ENCODE peak calls at places on chromosome 9, in five cellular contexts. S, M, Z, R and K are unnamed samples.

GRCh38 chr9:18428621-18429020 is 45.3 kb upstream of the ADAMTSL1 start:
- DNase-seq in Z (no peak), S (no peak), M (no peak), R (no peak), K (no peak)

GRCh38 chr9:37987467-37987981 is 81.5 kb downstream of the SHB start:
- DNase-seq in R (no peak), M (no peak), Z (no peak), S (no peak), K (no peak)

GRCh38 chr9:95425910-95426551 is 90.7 kb downstream of the PTCH1 start:
- DNase-seq in Z (peak; percentile 16), M (peak; percentile 33), S (no peak), R (peak; percentile 8), K (peak; percentile 24)

GRCh38 chr9:119790022-119790421 is 420.8 kb upstream of the BRINP1 start:
- DNase-seq in M (no peak), Z (no peak), S (no peak), R (no peak), K (no peak)

GRCh38 chr9:92501671-92502393 is 19.5 kb upstream of the ASPN start:
- DNase-seq in R (no peak), M (peak; percentile 26), Z (peak; percentile 58), S (no peak), K (peak; percentile 34)

GRCh38 chr9:123893831-123894460 is 36.0 kb downstream of the DENND1A start:
- DNase-seq in S (no peak), Z (peak; percentile 17), M (no peak), R (no peak), K (no peak)

GRCh38 chr9:37201581-37201980 is 81.2 kb downstream of the ZCCHC7 start:
- DNase-seq in M (no peak), Z (no peak), R (no peak), S (no peak), K (peak; percentile 47)

GRCh38 chr9:110546411-110546871 is 33.1 kb downstream of the SVEP1 start:
- DNase-seq in Z (no peak), S (no peak), R (no peak), M (no peak), K (no peak)

GRCh38 chr9:105637787-105638395 is 24.4 kb upstream of the TAL2 start:
- DNase-seq in M (no peak), Z (no peak), S (no peak), R (no peak), K (no peak)

DNA sequence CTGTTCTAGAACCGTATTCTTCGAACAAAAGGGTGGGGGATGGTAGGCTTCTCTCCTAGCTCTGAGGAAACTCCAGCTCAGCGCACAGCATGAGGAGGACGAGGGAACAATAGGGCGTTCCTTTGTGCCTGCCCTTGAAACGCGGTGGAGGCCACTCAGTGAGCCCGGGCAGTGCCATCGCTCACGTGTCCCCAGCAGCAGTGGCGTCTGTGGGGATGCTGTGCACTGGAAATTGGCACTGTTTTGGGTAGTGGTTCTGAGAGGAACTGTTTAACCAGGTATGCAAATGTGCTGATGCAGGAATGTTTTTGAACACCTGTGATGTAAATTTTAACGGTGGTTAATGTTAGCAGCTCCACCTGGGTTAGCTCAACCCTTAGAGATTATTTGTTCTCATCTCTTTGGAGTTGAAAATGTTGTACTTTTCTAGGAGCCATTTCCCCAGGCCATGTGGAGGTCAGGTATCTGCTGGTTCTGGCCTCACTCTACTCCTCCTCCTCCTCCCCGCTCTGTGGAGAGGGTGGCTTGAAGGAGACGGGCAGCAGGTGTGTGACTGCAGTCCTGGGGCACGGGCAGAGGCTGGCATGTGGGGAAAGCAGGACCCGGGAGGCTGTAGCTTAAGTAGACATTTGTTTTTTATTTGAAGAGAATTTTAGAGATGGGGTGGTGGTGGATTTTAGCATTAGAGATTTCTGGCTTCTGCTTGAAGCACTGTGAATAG is 48.3 kb downstream of the EHMT1 start:
- DNase-seq in S (no peak), Z (no peak), M (peak; percentile 37), R (no peak), K (no peak)
- H3K4me3 ChIP-seq in S (no peak overlapping the region), Z (no peak overlapping the region), M (no peak overlapping the region), R (no peak overlapping the region), K (no peak overlapping the region)

DNA sequence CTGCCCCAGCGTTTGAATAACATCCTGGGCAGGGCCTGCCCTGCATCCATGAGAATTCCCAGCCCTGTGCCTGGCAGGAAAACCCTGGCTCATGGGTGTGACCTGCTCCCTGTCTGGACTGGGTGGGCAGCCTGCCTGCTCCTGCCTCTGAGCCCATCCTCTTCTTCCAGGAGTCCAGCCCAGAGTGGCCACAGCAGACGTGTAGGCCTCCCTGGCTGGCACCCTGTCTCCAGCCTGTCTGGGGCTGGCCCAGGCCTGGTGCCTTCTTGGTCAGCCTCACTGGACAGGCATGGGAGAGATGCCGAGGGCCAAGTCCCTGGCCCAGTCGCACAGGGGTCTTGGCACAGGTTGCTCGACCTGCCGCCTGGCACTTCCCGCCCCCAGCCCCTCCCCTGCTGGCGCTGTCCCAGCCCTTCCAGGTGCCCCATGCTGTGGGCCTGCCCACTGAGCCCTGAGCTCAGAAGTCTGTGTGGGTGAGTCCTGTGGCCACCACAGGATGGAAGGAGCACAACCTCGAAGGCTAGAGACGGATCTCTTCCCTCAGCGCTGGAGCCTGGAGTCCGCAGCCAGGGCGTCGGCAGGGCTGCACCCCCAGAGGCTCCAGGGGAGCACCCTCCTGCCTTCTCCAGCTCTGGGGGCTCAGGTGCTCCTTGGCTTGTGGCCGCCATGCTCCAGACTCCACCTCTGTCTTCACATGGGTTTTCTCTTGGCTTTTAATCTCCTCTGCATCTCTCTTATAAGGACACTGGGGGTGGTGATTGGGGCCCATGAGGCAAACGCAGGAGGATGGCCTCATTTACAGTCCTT is 11.8 kb upstream of the COL5A1 start:
- DNase-seq in R (no peak), Z (no peak), S (no peak), M (no peak), K (no peak)
- H3K4me3 ChIP-seq in R (no peak overlapping the region), Z (no peak overlapping the region), S (no peak overlapping the region), M (no peak overlapping the region), K (no peak overlapping the region)

GRCh38 chr9:90727498-90727897 is 74.1 kb upstream of the SYK start:
- DNase-seq in M (no peak), Z (no peak), R (no peak), S (no peak), K (no peak)

GRCh38 chr9:90724112-90724511 is 77.5 kb upstream of the SYK start:
- DNase-seq in R (no peak), M (no peak), Z (no peak), S (no peak), K (no peak)

GRCh38 chr9:90726215-90726614 is 75.4 kb upstream of the SYK start:
- DNase-seq in R (no peak), M (no peak), S (no peak), Z (no peak), K (no peak)

GRCh38 chr9:90724880-90725279 is 76.7 kb upstream of the SYK start:
- DNase-seq in Z (no peak), S (no peak), R (no peak), M (no peak), K (peak; percentile 30)

DNA sequence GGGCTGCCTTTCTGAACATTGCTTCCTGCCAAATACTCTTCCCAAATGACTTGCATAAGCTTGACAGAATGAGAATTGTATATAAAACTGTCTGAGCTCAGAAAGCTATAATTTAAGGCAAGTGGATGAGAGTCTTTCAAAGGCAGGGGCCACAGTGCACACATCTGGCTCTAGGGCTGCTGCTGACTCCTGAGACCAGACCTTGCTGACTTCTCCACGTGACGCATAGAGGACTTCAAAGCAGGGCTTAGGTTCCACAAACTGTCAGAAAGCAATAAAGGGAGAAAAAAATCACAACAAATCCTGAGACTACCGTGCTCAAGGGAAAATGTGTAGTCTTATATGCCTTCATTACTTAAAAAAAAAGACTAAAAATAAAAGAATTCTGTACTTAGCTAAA is 79.5 kb upstream of the DIRAS2 start:
- DNase-seq in Z (no peak), M (no peak), R (no peak), S (no peak), K (peak; percentile 85)
- H3K4me3 ChIP-seq in Z (no peak overlapping the region), M (no peak overlapping the region), R (no peak overlapping the region), S (no peak overlapping the region), K (no peak overlapping the region)

DNA sequence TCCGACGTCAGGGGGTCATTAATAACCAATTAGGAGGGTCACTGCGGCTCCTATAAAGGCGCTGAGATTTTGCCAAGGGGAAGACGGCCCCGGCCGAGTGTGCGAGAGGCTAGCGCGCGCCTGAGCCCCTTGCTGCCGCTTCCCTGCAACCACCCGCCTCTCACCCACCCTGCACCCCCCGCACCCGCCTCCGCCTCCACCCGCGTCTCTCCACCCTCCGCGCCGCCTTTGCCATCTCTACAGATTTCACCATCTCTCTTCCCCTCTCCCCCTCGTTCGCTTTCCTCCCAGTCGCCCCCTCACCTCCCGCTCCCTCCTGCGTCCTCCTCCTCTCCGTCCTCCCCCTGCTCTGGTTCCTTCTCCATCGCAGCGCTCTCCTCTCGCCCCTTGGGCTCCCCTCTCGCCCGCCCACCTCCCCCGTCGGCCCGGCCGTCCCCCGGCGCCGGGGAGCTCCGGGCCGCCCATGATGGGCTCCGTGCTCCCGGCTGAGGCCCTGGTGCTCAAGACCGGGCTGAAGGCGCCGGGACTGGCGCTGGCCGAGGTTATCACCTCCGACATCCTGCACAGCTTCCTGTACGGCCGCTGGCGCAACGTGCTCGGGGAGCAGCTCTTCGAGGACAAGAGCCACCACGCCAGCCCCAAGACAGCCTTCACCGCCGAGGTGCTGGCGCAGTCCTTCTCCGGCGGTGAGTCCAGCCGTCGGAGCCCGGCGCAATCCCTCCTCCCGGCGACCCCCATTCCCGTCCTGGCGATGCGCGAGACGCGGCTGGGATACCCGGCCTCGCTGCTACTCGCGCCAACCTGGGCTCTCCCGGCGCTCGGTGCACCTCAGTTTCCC is at the start of gene PRDM12:
- DNase-seq in R (no peak), Z (no peak), S (no peak), M (no peak), K (no peak)
- H3K4me3 ChIP-seq in R (no peak within 1 kb of the TSS), Z (no peak within 1 kb of the TSS), S (no peak within 1 kb of the TSS), M (peak within 1 kb of the TSS; percentile 23), K (no peak within 1 kb of the TSS)

DNA sequence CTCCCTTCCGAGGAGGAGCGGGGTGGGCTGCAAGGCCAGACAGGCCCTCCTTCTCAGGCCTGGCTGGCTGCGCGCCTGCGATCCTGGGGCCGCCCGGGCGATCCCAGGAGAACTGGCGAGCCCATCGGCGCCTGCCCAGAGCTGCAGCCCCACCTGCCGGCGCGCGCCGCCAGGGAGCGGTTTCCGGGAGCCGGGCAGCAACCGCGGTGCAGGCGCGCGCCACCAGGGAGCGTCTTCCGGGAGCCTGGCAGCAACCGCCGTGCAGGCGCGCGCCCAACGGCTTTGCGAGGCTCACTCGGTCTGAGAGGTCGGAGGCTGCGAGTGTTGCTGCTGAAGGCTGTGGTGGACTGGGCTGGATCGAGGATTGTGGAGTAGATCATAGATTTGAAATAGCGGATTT is 668.7 kb downstream of the SPATA31A6 start:
- DNase-seq in Z (peak; percentile 3), M (no peak), R (no peak), S (no peak), K (peak; percentile 16)
- H3K4me3 ChIP-seq in Z (no peak overlapping the region), M (no peak overlapping the region), R (peak overlapping the region; percentile 31), S (no peak overlapping the region), K (no peak overlapping the region)

GRCh38 chr9:706073-706472 is 135.4 kb upstream of the DMRT1 start:
- DNase-seq in M (no peak), S (no peak), R (no peak), Z (no peak), K (no peak)
- H3K4me3 ChIP-seq in M (peak overlapping the region; percentile 55), S (no peak overlapping the region), R (no peak overlapping the region), Z (peak overlapping the region; percentile 56), K (no peak overlapping the region)